ENCODE peak calls at places on chromosome 22, in ten cellular contexts. L is SK-N-SH; N is activated naive CD8-positive, alpha-beta T cell treated with anti-CD3 and anti-CD28 coated beads for 36 hours; Z is ACHN; E is cardiac fibroblast; I is stimulated activated CD8-positive, alpha-beta memory T cell treated with anti-CD3 and anti-CD28 coated beads, Interleukin-7, amount 100 ng/mL, for 48 hours; Q is RWPE1; Y is T-helper 9 cell; B is stimulated activated CD4-positive, alpha-beta T cell treated with anti-CD3 and anti-CD28 coated beads, Interleukin-1b, Interleukin-23, amount 100 ng/mL, for 1 hour; G is epithelial cell of proximal tubule. H is an unnamed sample.

GRCh38 chr22:43293661-43294392 is 49.3 kb downstream of the SCUBE1 start:
- DNase-seq in L (no peak), N (no peak), Z (no peak), E (peak), I (no peak), Q (no peak), Y (no peak), B (no peak), G (no peak), H (peak)

GRCh38 chr22:37519268-37520195 is at the start of gene CARD10:
- DNase-seq in L (peak), N (peak), Z (peak), E (no peak), I (no peak), Q (no peak), Y (no peak), B (no peak), G (no peak), H (no peak)

GRCh38 chr22:49963647-49964026 is 3.1 kb downstream of the PIM3 start:
- DNase-seq in L (peak), N (no peak), Z (no peak), E (no peak), I (no peak), Q (no peak), Y (no peak), B (no peak), G (no peak), H (no peak)

GRCh38 chr22:37870273-37870672 is 21.1 kb downstream of the EIF3L start:
- DNase-seq in L (no peak), N (no peak), Z (no peak), E (no peak), I (no peak), Q (no peak), Y (no peak), B (no peak), G (no peak), H (peak)

GRCh38 chr22:48884292-48884691 is 943.4 kb downstream of the BRD1 start:
- DNase-seq in L (no peak), N (no peak), Z (no peak), E (no peak), I (no peak), Q (no peak), Y (no peak), B (no peak), G (no peak), H (no peak)

GRCh38 chr22:47354668-47355387 is 592.4 kb downstream of the TBC1D22A start:
- DNase-seq in L (no peak), N (no peak), Z (no peak), E (no peak), I (no peak), Q (no peak), Y (no peak), B (no peak), G (no peak), H (no peak)

GRCh38 chr22:46060292-46061123 is 83.5 kb upstream of the WNT7B start:
- DNase-seq in L (no peak), N (no peak), Z (no peak), E (no peak), I (no peak), Q (no peak), Y (no peak), B (no peak), G (no peak), H (no peak)

GRCh38 chr22:37416806-37417205 is 10.5 kb downstream of the ELFN2 start:
- DNase-seq in L (peak), N (peak), Z (no peak), E (no peak), I (peak), Q (no peak), Y (no peak), B (no peak), G (no peak), H (no peak)

GRCh38 chr22:46561435-46561905 is 24.1 kb upstream of the CELSR1 start:
- DNase-seq in L (peak), N (peak), Z (peak), E (no peak), I (peak), Q (no peak), Y (no peak), B (no peak), G (no peak), H (no peak)

GRCh38 chr22:38505595-38506117 is 455 bp downstream of the DDX17 start:
- DNase-seq in L (peak), N (peak), Z (peak), E (peak), I (peak), Q (peak), Y (peak), B (peak), G (no peak), H (peak)

GRCh38 chr22:38927033-38927789 is 30.2 kb upstream of the APOBEC3A start:
- DNase-seq in L (peak), N (peak), Z (peak), E (peak), I (peak), Q (no peak), Y (peak), B (no peak), G (no peak), H (peak)

GRCh38 chr22:50473855-50474671 is 772 bp downstream of the SBF1 start:
- DNase-seq in L (peak), N (peak), Z (peak), E (peak), I (peak), Q (no peak), Y (no peak), B (no peak), G (no peak), H (peak)

GRCh38 chr22:28044546-28045173 is 125.6 kb upstream of the PITPNB start:
- DNase-seq in L (no peak), N (no peak), Z (no peak), E (no peak), I (no peak), Q (no peak), Y (no peak), B (no peak), G (no peak), H (no peak)

GRCh38 chr22:20655623-20656022 is 118.3 kb upstream of the SERPIND1 start:
- DNase-seq in L (no peak), N (no peak), Z (no peak), E (no peak), I (no peak), Q (no peak), Y (no peak), B (no peak), G (no peak), H (no peak)

GRCh38 chr22:17749605-17750395 is 24.5 kb downstream of the BID start:
- DNase-seq in L (no peak), N (no peak), Z (no peak), E (no peak), I (no peak), Q (no peak), Y (no peak), B (no peak), G (no peak), H (no peak)

GRCh38 chr22:36323855-36324331 is 63.9 kb downstream of the MYH9 start:
- DNase-seq in L (no peak), N (no peak), Z (no peak), E (peak), I (no peak), Q (no peak), Y (no peak), B (no peak), G (no peak), H (no peak)

GRCh38 chr22:36740716-36741115 is 35.2 kb downstream of the IFT27 start:
- DNase-seq in L (no peak), N (no peak), Z (no peak), E (no peak), I (no peak), Q (no peak), Y (no peak), B (no peak), G (no peak), H (no peak)

GRCh38 chr22:42080287-42080686 is 787 bp downstream of the SMDT1 start:
- DNase-seq in L (peak), N (no peak), Z (peak), E (peak), I (no peak), Q (no peak), Y (no peak), B (no peak), G (no peak), H (peak)

GRCh38 chr22:30348837-30349236 is 7.9 kb downstream of the SF3A1 start:
- DNase-seq in L (no peak), N (no peak), Z (no peak), E (no peak), I (no peak), Q (no peak), Y (no peak), B (no peak), G (no peak), H (no peak)

GRCh38 chr22:42399315-42400271 is 32.6 kb downstream of the NFAM1 start:
- DNase-seq in L (peak), N (no peak), Z (no peak), E (no peak), I (no peak), Q (no peak), Y (no peak), B (no peak), G (no peak), H (no peak)

GRCh38 chr22:28597665-28598064 is 82.0 kb downstream of the TTC28 start:
- DNase-seq in L (no peak), N (no peak), Z (no peak), E (no peak), I (no peak), Q (no peak), Y (no peak), B (no peak), G (no peak), H (no peak)

GRCh38 chr22:49701380-49702067 is 126.1 kb downstream of the BRD1 start:
- DNase-seq in L (no peak), N (no peak), Z (no peak), E (no peak), I (no peak), Q (no peak), Y (no peak), B (no peak), G (no peak), H (no peak)

GRCh38 chr22:45010532-45010900 is 711 bp upstream of the PHF21B start:
- DNase-seq in L (peak), N (no peak), Z (no peak), E (no peak), I (no peak), Q (no peak), Y (no peak), B (no peak), G (no peak), H (no peak)

GRCh38 chr22:37224757-37225420 is 12.6 kb upstream of the SSTR3 start:
- DNase-seq in L (no peak), N (no peak), Z (no peak), E (no peak), I (no peak), Q (no peak), Y (no peak), B (no peak), G (no peak), H (no peak)

GRCh38 chr22:41532908-41533825 is 11.1 kb downstream of the POLR3H start:
- DNase-seq in L (peak), N (peak), Z (peak), E (peak), I (peak), Q (no peak), Y (peak), B (peak), G (no peak), H (peak)

GRCh38 chr22:19796169-19796568 is 35.6 kb downstream of the TBX1 start:
- DNase-seq in L (peak), N (no peak), Z (no peak), E (no peak), I (no peak), Q (no peak), Y (no peak), B (no peak), G (no peak), H (no peak)

GRCh38 chr22:40759294-40759840 is 59.8 kb downstream of the SLC25A17 start:
- DNase-seq in L (no peak), N (no peak), Z (no peak), E (no peak), I (no peak), Q (no peak), Y (no peak), B (no peak), G (no peak), H (no peak)

GRCh38 chr22:20034143-20034542 is 13.2 kb downstream of the TANGO2 start:
- DNase-seq in L (no peak), N (no peak), Z (no peak), E (peak), I (no peak), Q (no peak), Y (no peak), B (no peak), G (no peak), H (no peak)

GRCh38 chr22:28894320-28894719 is 10.9 kb downstream of the ZNRF3 start:
- DNase-seq in L (no peak), N (no peak), Z (no peak), E (no peak), I (no peak), Q (peak), Y (no peak), B (no peak), G (no peak), H (no peak)

H was measured in iris pigment epithelial cell.